ENCODE peak calls at places on chromosomes 11 and 22, in six cellular contexts. B is IMR-90, Q is GM23248, U is H1, I is colonic mucosa, L is neural progenitor cell. W is an unnamed sample.

GRCh38 chr11:46390331-46391171 is 1.0 kb downstream of the CHRM4 start:
- DNase-seq in B (no peak), L (peak; percentile 39), I (no peak), U (no peak), Q (no peak), W (no peak)

GRCh38 chr22:40271440-40271839 is 74.9 kb upstream of the ADSL start:
- DNase-seq in I (no peak), Q (peak; percentile 10), B (no peak), U (no peak), L (no peak), W (peak; percentile 17)

GRCh38 chr11:126878892-126879291 is 121.7 kb downstream of the KIRREL3 start:
- DNase-seq in I (no peak), Q (no peak), B (no peak), U (no peak), L (no peak), W (peak; percentile 10)

GRCh38 chr22:48630444-48630777 is 1197.3 kb downstream of the BRD1 start:
- DNase-seq in B (no peak), I (no peak), U (no peak), Q (no peak), L (peak; percentile 18), W (no peak)

GRCh38 chr11:3148990-3149851 is 15.9 kb downstream of the OSBPL5 start:
- DNase-seq in L (no peak), U (no peak), I (no peak), Q (no peak), B (no peak), W (no peak)

GRCh38 chr22:24325105-24325757 is 54.6 kb downstream of the SPECC1L start:
- DNase-seq in U (no peak), B (peak; percentile 92), Q (peak; percentile 93), I (peak; percentile 34), L (peak; percentile 48), W (peak; percentile 91)

GRCh38 chr11:27720277-27720830 is 20.1 kb upstream of the BDNF start:
- DNase-seq in B (peak; percentile 68), I (peak; percentile 40), Q (peak; percentile 77), U (no peak), L (peak; percentile 94), W (peak; percentile 81)

GRCh38 chr11:4368286-4368685 is at the start of gene OR52B4:
- DNase-seq in L (no peak), I (no peak), B (no peak), U (no peak), Q (no peak), W (no peak)

GRCh38 chr22:19275919-19276600 is 15.5 kb downstream of the CLTCL1 start:
- DNase-seq in B (no peak), L (no peak), Q (no peak), U (no peak), I (no peak), W (no peak)

GRCh38 chr11:124760205-124760652 is 1.9 kb downstream of the ESAM start:
- DNase-seq in U (no peak), B (no peak), I (no peak), L (peak; percentile 28), Q (no peak), W (no peak)
- H3K9ac ChIP-seq in U (no peak overlapping the region), B (no peak overlapping the region), I (peak overlapping the region; percentile 26), L (no peak overlapping the region), Q (no peak overlapping the region), W (no peak overlapping the region)

GRCh38 chr11:69887330-69887729 is 68.1 kb upstream of the FGF3 start:
- DNase-seq in Q (no peak), L (no peak), B (no peak), U (no peak), I (no peak), W (no peak)
- H3K27me3 ChIP-seq in Q (peaks cover 45% of the 10 kb centered on the region), L (peaks cover 31% of the 10 kb centered on the region), B (peaks cover 35% of the 10 kb centered on the region), U (no peaks in the 10 kb centered on the region), I (no peaks in the 10 kb centered on the region), W (peaks cover 62% of the 10 kb centered on the region)

GRCh38 chr22:50506611-50507420 is 686 bp downstream of the LMF2 start:
- DNase-seq in U (no peak), Q (peak; percentile 55), I (no peak), L (peak; percentile 42), B (no peak), W (peak; percentile 15)

GRCh38 chr22:50504245-50505211 is 3.0 kb downstream of the LMF2 start:
- DNase-seq in I (no peak), L (no peak), Q (no peak), B (no peak), U (no peak), W (no peak)

GRCh38 chr22:50505776-50506610 is 1.5 kb downstream of the LMF2 start:
- DNase-seq in Q (no peak), U (no peak), L (no peak), I (no peak), B (no peak), W (no peak)

GRCh38 chr22:50503475-50504145 is 3.9 kb downstream of the LMF2 start:
- DNase-seq in U (no peak), B (no peak), Q (no peak), I (no peak), L (no peak), W (no peak)

GRCh38 chr22:50505276-50505775 is 2.2 kb downstream of the LMF2 start:
- DNase-seq in B (no peak), Q (no peak), L (no peak), U (no peak), I (no peak), W (no peak)
- H3K4me3 ChIP-seq in B (no peak overlapping the region), Q (no peak overlapping the region), L (no peak overlapping the region), U (no peak overlapping the region), I (no peak overlapping the region), W (no peak overlapping the region)

GRCh38 chr11:128496684-128497056 is 90.7 kb downstream of the ETS1 start:
- DNase-seq in B (no peak), I (no peak), Q (peak; percentile 86), L (no peak), U (no peak), W (peak; percentile 88)
- H3K9ac ChIP-seq in B (peak overlapping the region; percentile 30), I (no peak overlapping the region), Q (peak overlapping the region; percentile 78), L (no peak overlapping the region), U (no peak overlapping the region), W (peak overlapping the region; percentile 73)

W was measured in adipocyte.